ENCODE peak calls at places on chromosomes 7 and 10, in four cellular contexts. One of them, this sample, is unnamed.

GRCh38 chr10:77045046-77045445 is 592.6 kb downstream of the KCNMA1 start:
- DNase-seq in stimulated activated CD8-positive, alpha-beta memory T cell treated with anti-CD3 and anti-CD28 coated beads, Interleukin-15, amount 100 ng/mL, for 1 hour: no peak
- DNase-seq in NCI-H1092: no peak
- DNase-seq in HTR-8/SVneo: no peak
- DNase-seq in this sample: no peak

GRCh38 chr10:71600856-71601255 is 118.7 kb downstream of the C10orf105 start:
- DNase-seq in stimulated activated CD8-positive, alpha-beta memory T cell treated with anti-CD3 and anti-CD28 coated beads, Interleukin-15, amount 100 ng/mL, for 1 hour: no peak
- DNase-seq in NCI-H1092: no peak
- DNase-seq in HTR-8/SVneo: no peak
- DNase-seq in this sample: no peak

GRCh38 chr7:18212788-18213187 is 185.1 kb upstream of the PRPS1L1 start:
- DNase-seq in stimulated activated CD8-positive, alpha-beta memory T cell treated with anti-CD3 and anti-CD28 coated beads, Interleukin-15, amount 100 ng/mL, for 1 hour: no peak
- DNase-seq in NCI-H1092: no peak
- DNase-seq in HTR-8/SVneo: no peak
- DNase-seq in this sample: no peak

GRCh38 chr10:50846753-50847152 is 38.7 kb downstream of the A1CF start:
- DNase-seq in stimulated activated CD8-positive, alpha-beta memory T cell treated with anti-CD3 and anti-CD28 coated beads, Interleukin-15, amount 100 ng/mL, for 1 hour: no peak
- DNase-seq in NCI-H1092: no peak
- DNase-seq in HTR-8/SVneo: no peak
- DNase-seq in this sample: no peak

GRCh38 chr7:7768977-7769376 is 50.6 kb upstream of the RPA3 start:
- DNase-seq in stimulated activated CD8-positive, alpha-beta memory T cell treated with anti-CD3 and anti-CD28 coated beads, Interleukin-15, amount 100 ng/mL, for 1 hour: no peak
- DNase-seq in NCI-H1092: no peak
- DNase-seq in HTR-8/SVneo: no peak
- DNase-seq in this sample: no peak

GRCh38 chr10:91632671-91633550 is at the start of gene PPP1R3C:
- DNase-seq in stimulated activated CD8-positive, alpha-beta memory T cell treated with anti-CD3 and anti-CD28 coated beads, Interleukin-15, amount 100 ng/mL, for 1 hour: no peak
- DNase-seq in NCI-H1092: peak; percentile 72
- DNase-seq in HTR-8/SVneo: peak; percentile 90
- DNase-seq in this sample: peak; percentile 94

GRCh38 chr10:69312537-69312936 is 34.2 kb downstream of the HK1 start:
- DNase-seq in stimulated activated CD8-positive, alpha-beta memory T cell treated with anti-CD3 and anti-CD28 coated beads, Interleukin-15, amount 100 ng/mL, for 1 hour: no peak
- DNase-seq in NCI-H1092: no peak
- DNase-seq in HTR-8/SVneo: no peak
- DNase-seq in this sample: no peak

GRCh38 chr10:114751856-114752255 is 69.7 kb upstream of the FHIP2A start:
- DNase-seq in stimulated activated CD8-positive, alpha-beta memory T cell treated with anti-CD3 and anti-CD28 coated beads, Interleukin-15, amount 100 ng/mL, for 1 hour: no peak
- DNase-seq in NCI-H1092: no peak
- DNase-seq in HTR-8/SVneo: no peak
- DNase-seq in this sample: no peak

GRCh38 chr10:19054289-19054688 is 5.7 kb downstream of the MALRD1 start:
- DNase-seq in stimulated activated CD8-positive, alpha-beta memory T cell treated with anti-CD3 and anti-CD28 coated beads, Interleukin-15, amount 100 ng/mL, for 1 hour: no peak
- DNase-seq in NCI-H1092: no peak
- DNase-seq in HTR-8/SVneo: no peak
- DNase-seq in this sample: no peak

GRCh38 chr10:132198381-132199181 is 11.8 kb downstream of the DPYSL4 start:
- DNase-seq in stimulated activated CD8-positive, alpha-beta memory T cell treated with anti-CD3 and anti-CD28 coated beads, Interleukin-15, amount 100 ng/mL, for 1 hour: no peak
- DNase-seq in NCI-H1092: no peak
- DNase-seq in HTR-8/SVneo: no peak
- DNase-seq in this sample: no peak

GRCh38 chr10:68106656-68107055 is 2.6 kb upstream of the MYPN start:
- DNase-seq in stimulated activated CD8-positive, alpha-beta memory T cell treated with anti-CD3 and anti-CD28 coated beads, Interleukin-15, amount 100 ng/mL, for 1 hour: no peak
- DNase-seq in NCI-H1092: no peak
- DNase-seq in HTR-8/SVneo: peak; percentile 59
- DNase-seq in this sample: peak; percentile 57

GRCh38 chr7:44411306-44411705 is 79.2 kb downstream of the NUDCD3 start:
- DNase-seq in stimulated activated CD8-positive, alpha-beta memory T cell treated with anti-CD3 and anti-CD28 coated beads, Interleukin-15, amount 100 ng/mL, for 1 hour: no peak
- DNase-seq in NCI-H1092: no peak
- DNase-seq in HTR-8/SVneo: no peak
- DNase-seq in this sample: no peak

GRCh38 chr10:42594246-42594650 is 44.1 kb downstream of the ZNF33B start:
- DNase-seq in stimulated activated CD8-positive, alpha-beta memory T cell treated with anti-CD3 and anti-CD28 coated beads, Interleukin-15, amount 100 ng/mL, for 1 hour: no peak
- DNase-seq in NCI-H1092: no peak
- DNase-seq in HTR-8/SVneo: no peak
- DNase-seq in this sample: no peak

GRCh38 chr7:41107330-41107937 is 595.5 kb downstream of the INHBA start:
- DNase-seq in stimulated activated CD8-positive, alpha-beta memory T cell treated with anti-CD3 and anti-CD28 coated beads, Interleukin-15, amount 100 ng/mL, for 1 hour: no peak
- DNase-seq in NCI-H1092: no peak
- DNase-seq in HTR-8/SVneo: peak; percentile 20
- DNase-seq in this sample: no peak

GRCh38 chr7:155557778-155558177 is 11.4 kb upstream of the CNPY1 start:
- DNase-seq in stimulated activated CD8-positive, alpha-beta memory T cell treated with anti-CD3 and anti-CD28 coated beads, Interleukin-15, amount 100 ng/mL, for 1 hour: no peak
- DNase-seq in NCI-H1092: no peak
- DNase-seq in HTR-8/SVneo: no peak
- DNase-seq in this sample: no peak

GRCh38 chr10:114026189-114027040 is 17.3 kb upstream of the ADRB1 start:
- DNase-seq in stimulated activated CD8-positive, alpha-beta memory T cell treated with anti-CD3 and anti-CD28 coated beads, Interleukin-15, amount 100 ng/mL, for 1 hour: no peak
- DNase-seq in NCI-H1092: no peak
- DNase-seq in HTR-8/SVneo: peak; percentile 43
- DNase-seq in this sample: no peak

GRCh38 chr7:49243521-49243920 is 319.2 kb downstream of the CDC14C start:
- DNase-seq in stimulated activated CD8-positive, alpha-beta memory T cell treated with anti-CD3 and anti-CD28 coated beads, Interleukin-15, amount 100 ng/mL, for 1 hour: no peak
- DNase-seq in NCI-H1092: no peak
- DNase-seq in HTR-8/SVneo: no peak
- DNase-seq in this sample: no peak

GRCh38 chr10:102313221-102313896 is 68.0 kb downstream of the GBF1 start:
- DNase-seq in stimulated activated CD8-positive, alpha-beta memory T cell treated with anti-CD3 and anti-CD28 coated beads, Interleukin-15, amount 100 ng/mL, for 1 hour: no peak
- DNase-seq in NCI-H1092: no peak
- DNase-seq in HTR-8/SVneo: no peak
- DNase-seq in this sample: no peak

GRCh38 chr10:93352638-93353383 is 129.3 kb downstream of the MYOF start:
- DNase-seq in stimulated activated CD8-positive, alpha-beta memory T cell treated with anti-CD3 and anti-CD28 coated beads, Interleukin-15, amount 100 ng/mL, for 1 hour: no peak
- DNase-seq in NCI-H1092: no peak
- DNase-seq in HTR-8/SVneo: peak; percentile 44
- DNase-seq in this sample: no peak

GRCh38 chr10:122468923-122469781 is 7.8 kb downstream of the HTRA1 start:
- DNase-seq in stimulated activated CD8-positive, alpha-beta memory T cell treated with anti-CD3 and anti-CD28 coated beads, Interleukin-15, amount 100 ng/mL, for 1 hour: no peak
- DNase-seq in NCI-H1092: no peak
- DNase-seq in HTR-8/SVneo: peak; percentile 77
- DNase-seq in this sample: peak; percentile 45

GRCh38 chr10:102420443-102420809 is 210 bp upstream of the FBXL15 start:
- DNase-seq in stimulated activated CD8-positive, alpha-beta memory T cell treated with anti-CD3 and anti-CD28 coated beads, Interleukin-15, amount 100 ng/mL, for 1 hour: no peak
- DNase-seq in NCI-H1092: no peak
- DNase-seq in HTR-8/SVneo: no peak
- DNase-seq in this sample: no peak

GRCh38 chr10:22646291-22646926 is 68.0 kb downstream of the PIP4K2A start:
- DNase-seq in stimulated activated CD8-positive, alpha-beta memory T cell treated with anti-CD3 and anti-CD28 coated beads, Interleukin-15, amount 100 ng/mL, for 1 hour: no peak
- DNase-seq in NCI-H1092: no peak
- DNase-seq in HTR-8/SVneo: no peak
- DNase-seq in this sample: no peak

GRCh38 chr10:14545827-14546226 is 215.1 kb upstream of the FRMD4A start:
- DNase-seq in stimulated activated CD8-positive, alpha-beta memory T cell treated with anti-CD3 and anti-CD28 coated beads, Interleukin-15, amount 100 ng/mL, for 1 hour: no peak
- DNase-seq in NCI-H1092: no peak
- DNase-seq in HTR-8/SVneo: peak; percentile 11
- DNase-seq in this sample: no peak

GRCh38 chr10:62083413-62083794 is 181.9 kb downstream of the ARID5B start:
- DNase-seq in stimulated activated CD8-positive, alpha-beta memory T cell treated with anti-CD3 and anti-CD28 coated beads, Interleukin-15, amount 100 ng/mL, for 1 hour: no peak
- DNase-seq in NCI-H1092: no peak
- DNase-seq in HTR-8/SVneo: no peak
- DNase-seq in this sample: no peak

GRCh38 chr7:117993377-117994003 is 120.2 kb upstream of the CTTNBP2 start:
- DNase-seq in stimulated activated CD8-positive, alpha-beta memory T cell treated with anti-CD3 and anti-CD28 coated beads, Interleukin-15, amount 100 ng/mL, for 1 hour: no peak
- DNase-seq in NCI-H1092: peak; percentile 26
- DNase-seq in HTR-8/SVneo: peak; percentile 2
- DNase-seq in this sample: no peak

GRCh38 chr10:11498399-11498798 is 113.1 kb downstream of the USP6NL start:
- DNase-seq in stimulated activated CD8-positive, alpha-beta memory T cell treated with anti-CD3 and anti-CD28 coated beads, Interleukin-15, amount 100 ng/mL, for 1 hour: no peak
- DNase-seq in NCI-H1092: no peak
- DNase-seq in HTR-8/SVneo: no peak
- DNase-seq in this sample: no peak

GRCh38 chr7:50721160-50721559 is 61.5 kb downstream of the GRB10 start:
- DNase-seq in stimulated activated CD8-positive, alpha-beta memory T cell treated with anti-CD3 and anti-CD28 coated beads, Interleukin-15, amount 100 ng/mL, for 1 hour: no peak
- DNase-seq in NCI-H1092: no peak
- DNase-seq in HTR-8/SVneo: no peak
- DNase-seq in this sample: no peak

GRCh38 chr10:8511026-8511425 is 456.5 kb downstream of the GATA3 start:
- DNase-seq in stimulated activated CD8-positive, alpha-beta memory T cell treated with anti-CD3 and anti-CD28 coated beads, Interleukin-15, amount 100 ng/mL, for 1 hour: no peak
- DNase-seq in NCI-H1092: no peak
- DNase-seq in HTR-8/SVneo: no peak
- DNase-seq in this sample: no peak